ENCODE peak calls at places on chromosome 15, in four cellular contexts. One of them, this sample, is unnamed. For H3K36me3, the result is how much of the 10 kb centered on the place peaks cover.

GRCh38 chr15:68868296-68868695 is 47.6 kb upstream of the ANP32A start:
- DNase-seq in tibial artery: no peak
- DNase-seq in psoas muscle: no peak
- DNase-seq in heart left ventricle: no peak
- DNase-seq in this sample: no peak

GRCh38 chr15:31212286-31212685 is 110.8 kb upstream of the TRPM1 start:
- DNase-seq in tibial artery: no peak
- DNase-seq in psoas muscle: no peak
- DNase-seq in heart left ventricle: no peak
- DNase-seq in this sample: no peak

GRCh38 chr15:89367485-89368451 is 33.1 kb upstream of the POLG start:
- DNase-seq in tibial artery: no peak
- DNase-seq in psoas muscle: no peak
- DNase-seq in heart left ventricle: no peak
- DNase-seq in this sample: peak

GRCh38 chr15:68492855-68493254 is 60.9 kb upstream of the ITGA11 start:
- DNase-seq in tibial artery: peak
- DNase-seq in psoas muscle: peak
- DNase-seq in heart left ventricle: no peak
- DNase-seq in this sample: no peak

GRCh38 chr15:78075490-78076230 is 1.9 kb downstream of the TBC1D2B start:
- DNase-seq in tibial artery: peak
- DNase-seq in psoas muscle: no peak
- DNase-seq in heart left ventricle: peak
- DNase-seq in this sample: peak

GRCh38 chr15:44713006-44713966 is 2.0 kb downstream of the B2M start:
- DNase-seq in tibial artery: no peak
- DNase-seq in psoas muscle: no peak
- DNase-seq in heart left ventricle: no peak
- DNase-seq in this sample: no peak

GRCh38 chr15:80455668-80456442 is 51.7 kb downstream of the ARNT2 start:
- DNase-seq in tibial artery: peak
- DNase-seq in psoas muscle: no peak
- DNase-seq in heart left ventricle: no peak
- DNase-seq in this sample: peak

GRCh38 chr15:25862087-25862468 is 1.0 kb downstream of the ATP10A start:
- DNase-seq in tibial artery: no peak
- DNase-seq in psoas muscle: no peak
- DNase-seq in heart left ventricle: no peak
- DNase-seq in this sample: peak

DNA sequence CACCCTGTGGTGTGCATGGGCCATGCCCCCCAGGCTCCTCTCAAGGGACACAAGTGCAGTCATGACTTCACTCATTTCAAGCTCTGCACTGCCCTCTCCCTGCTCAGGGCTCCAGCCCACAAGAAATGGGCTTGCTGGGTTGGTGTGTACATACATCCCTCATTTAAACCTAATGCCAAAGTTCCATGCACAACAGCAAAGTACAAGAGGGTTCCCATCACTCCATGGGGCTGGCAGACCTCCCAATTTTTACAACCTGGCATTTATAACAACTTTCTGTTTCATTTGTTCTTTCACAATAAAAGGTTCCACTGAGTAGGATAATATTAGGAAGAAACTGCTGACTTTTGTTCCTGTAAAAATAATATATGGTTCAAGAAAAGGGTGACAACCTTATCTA is 54.3 kb downstream of the HERC2 start:
- DNase-seq in tibial artery: no peak
- DNase-seq in psoas muscle: no peak
- DNase-seq in heart left ventricle: no peak
- DNase-seq in this sample: no peak
- H3K36me3 ChIP-seq in tibial artery: half or more
- H3K36me3 ChIP-seq in psoas muscle: half or more
- H3K36me3 ChIP-seq in heart left ventricle: half or more
- H3K36me3 ChIP-seq in this sample: half or more

GRCh38 chr15:41491889-41492288 is 1.8 kb upstream of the ITPKA start:
- DNase-seq in tibial artery: no peak
- DNase-seq in psoas muscle: no peak
- DNase-seq in heart left ventricle: no peak
- DNase-seq in this sample: no peak

GRCh38 chr15:41492597-41493204 is 973 bp upstream of the ITPKA start:
- DNase-seq in tibial artery: no peak
- DNase-seq in psoas muscle: no peak
- DNase-seq in heart left ventricle: no peak
- DNase-seq in this sample: no peak

GRCh38 chr15:41489641-41490040 is 4.0 kb upstream of the ITPKA start:
- DNase-seq in tibial artery: no peak
- DNase-seq in psoas muscle: no peak
- DNase-seq in heart left ventricle: no peak
- DNase-seq in this sample: no peak

GRCh38 chr15:41487802-41488201 is 5.9 kb upstream of the ITPKA start:
- DNase-seq in tibial artery: no peak
- DNase-seq in psoas muscle: no peak
- DNase-seq in heart left ventricle: no peak
- DNase-seq in this sample: no peak

DNA sequence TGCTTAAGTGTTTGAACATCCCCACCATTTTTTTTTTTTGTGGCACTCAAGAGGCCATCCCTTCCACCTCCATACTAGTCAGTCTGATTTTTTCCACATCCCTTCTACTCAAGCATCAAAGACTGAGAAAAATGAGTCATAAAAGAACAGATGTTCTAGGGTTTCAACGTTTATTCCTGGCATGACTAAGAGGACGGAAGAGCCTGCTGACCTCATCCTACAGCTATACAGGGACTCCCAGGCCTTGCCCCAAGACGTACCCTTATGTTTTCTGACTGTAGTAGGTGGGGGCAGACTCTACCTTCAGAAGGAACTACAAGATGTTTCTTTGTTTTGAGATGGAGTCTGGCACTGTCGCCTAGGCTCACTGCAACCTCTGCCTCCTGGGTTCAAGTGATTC is 3.3 kb upstream of the ITPKA start:
- DNase-seq in tibial artery: no peak
- DNase-seq in psoas muscle: no peak
- DNase-seq in heart left ventricle: no peak
- DNase-seq in this sample: no peak
- H3K36me3 ChIP-seq in tibial artery: under half
- H3K36me3 ChIP-seq in psoas muscle: under half
- H3K36me3 ChIP-seq in heart left ventricle: under half
- H3K36me3 ChIP-seq in this sample: under half

GRCh38 chr15:41689083-41689482 is 28.9 kb downstream of the MGA start:
- DNase-seq in tibial artery: no peak
- DNase-seq in psoas muscle: no peak
- DNase-seq in heart left ventricle: no peak
- DNase-seq in this sample: no peak
- H3K36me3 ChIP-seq in tibial artery: under half
- H3K36me3 ChIP-seq in psoas muscle: under half
- H3K36me3 ChIP-seq in heart left ventricle: under half
- H3K36me3 ChIP-seq in this sample: under half

GRCh38 chr15:50652671-50653070 is 33.9 kb downstream of the TRPM7 start:
- DNase-seq in tibial artery: no peak
- DNase-seq in psoas muscle: no peak
- DNase-seq in heart left ventricle: no peak
- DNase-seq in this sample: no peak
- H3K36me3 ChIP-seq in tibial artery: half or more
- H3K36me3 ChIP-seq in psoas muscle: half or more
- H3K36me3 ChIP-seq in heart left ventricle: half or more
- H3K36me3 ChIP-seq in this sample: half or more

GRCh38 chr15:75544273-75544862 is 34.7 kb downstream of the PTPN9 start:
- DNase-seq in tibial artery: no peak
- DNase-seq in psoas muscle: no peak
- DNase-seq in heart left ventricle: no peak
- DNase-seq in this sample: no peak

GRCh38 chr15:75545066-75545465 is 34.0 kb downstream of the PTPN9 start:
- DNase-seq in tibial artery: no peak
- DNase-seq in psoas muscle: no peak
- DNase-seq in heart left ventricle: no peak
- DNase-seq in this sample: no peak

GRCh38 chr15:75538376-75538775 is 40.7 kb downstream of the PTPN9 start:
- DNase-seq in tibial artery: no peak
- DNase-seq in psoas muscle: no peak
- DNase-seq in heart left ventricle: no peak
- DNase-seq in this sample: no peak

GRCh38 chr15:75542386-75542797 is 36.7 kb downstream of the PTPN9 start:
- DNase-seq in tibial artery: no peak
- DNase-seq in psoas muscle: no peak
- DNase-seq in heart left ventricle: no peak
- DNase-seq in this sample: peak
- H3K36me3 ChIP-seq in tibial artery: under half
- H3K36me3 ChIP-seq in psoas muscle: under half
- H3K36me3 ChIP-seq in heart left ventricle: under half
- H3K36me3 ChIP-seq in this sample: under half

This sample was measured in endodermal cell.